ENCODE peak calls at places on chromosomes 1 and 21, in seven cellular contexts. G, Z, M, J, P, Q and C are unnamed samples.

GRCh38 chr1:8671313-8671917 is 146.0 kb downstream of the RERE start:
- DNase-seq in P (peak; percentile 60), M (peak; percentile 22), Z (no peak), J (no peak), Q (peak; percentile 61), G (peak; percentile 69), C (peak; percentile 6)

GRCh38 chr1:212179394-212180076 is 105.7 kb upstream of the PPP2R5A start:
- DNase-seq in Z (no peak), G (no peak), P (no peak), J (no peak), M (peak; percentile 41), Q (no peak), C (no peak)

GRCh38 chr1:167708940-167709389 is 12.8 kb upstream of the MPZL1 start:
- DNase-seq in P (no peak), J (peak; percentile 63), G (no peak), Z (no peak), Q (no peak), M (no peak), C (no peak)

GRCh38 chr1:109928591-109929111 is 18.0 kb downstream of the CSF1 start:
- DNase-seq in Q (no peak), Z (no peak), J (no peak), P (no peak), M (no peak), G (no peak), C (no peak)

GRCh38 chr1:27600500-27601175 is 3.3 kb downstream of the AHDC1 start:
- DNase-seq in M (no peak), P (peak; percentile 77), Z (no peak), Q (peak; percentile 34), J (no peak), G (no peak), C (no peak)

GRCh38 chr1:42157667-42158066 is 4.5 kb downstream of the GUCA2B start:
- DNase-seq in G (no peak), Q (peak; percentile 19), Z (no peak), J (no peak), M (peak; percentile 31), P (no peak), C (no peak)

GRCh38 chr1:21673277-21673780 is 4.2 kb upstream of the RAP1GAP start:
- DNase-seq in Q (no peak), Z (peak; percentile 45), P (no peak), M (no peak), G (no peak), J (no peak), C (no peak)

GRCh38 chr1:155044812-155045690 is 6.1 kb upstream of the ADAM15 start:
- DNase-seq in Q (peak; percentile 79), Z (peak; percentile 67), G (peak; percentile 65), P (peak; percentile 84), M (no peak), J (no peak), C (peak; percentile 84)

GRCh38 chr1:8797230-8797629 is 20.2 kb downstream of the RERE start:
- DNase-seq in G (no peak), P (no peak), M (no peak), Q (no peak), J (no peak), Z (no peak), C (no peak)

GRCh38 chr21:41941941-41942340 is 11.9 kb downstream of the C2CD2 start:
- DNase-seq in M (no peak), G (no peak), P (no peak), Z (no peak), J (no peak), Q (no peak), C (no peak)

GRCh38 chr1:2301607-2302291 is 73.6 kb downstream of the SKI start:
- DNase-seq in P (no peak), Q (no peak), J (no peak), G (no peak), Z (no peak), M (no peak), C (no peak)

GRCh38 chr1:33439662-33440061 is 8.8 kb upstream of the PHC2 start:
- DNase-seq in P (no peak), Q (no peak), M (no peak), G (no peak), Z (no peak), J (no peak), C (no peak)

GRCh38 chr1:88825721-88826120 is 65.6 kb downstream of the GTF2B start:
- DNase-seq in Q (no peak), Z (no peak), G (no peak), J (no peak), P (no peak), M (no peak), C (no peak)

GRCh38 chr1:29415861-29416260 is 179.5 kb downstream of the PTPRU start:
- DNase-seq in Q (no peak), M (no peak), Z (peak; percentile 36), P (no peak), J (no peak), G (no peak), C (no peak)
- TF ChIP-seq JUND in Q (no peak), M (no peak), Z (no peak), P (no peak), J (no peak), G (no peak), C (no peak)

DNA sequence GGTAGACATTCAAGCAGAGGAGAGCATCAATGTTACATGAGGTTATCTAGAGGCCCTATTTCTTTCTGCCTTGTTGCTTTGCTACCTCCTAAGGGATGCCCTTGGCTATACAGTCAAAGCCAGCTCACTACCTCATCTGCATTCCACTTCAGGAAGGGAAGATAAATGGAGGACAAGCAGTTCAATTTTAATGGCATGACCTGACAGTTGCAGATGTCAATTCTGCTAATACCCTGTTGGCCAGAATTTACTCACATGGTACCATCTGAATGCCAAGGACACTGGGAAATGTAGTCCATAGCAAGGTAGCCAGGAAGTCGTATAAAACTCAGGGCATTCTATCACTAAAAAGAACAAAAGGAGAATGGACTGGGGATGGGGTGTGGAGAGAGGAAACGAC is 31.5 kb downstream of the PALMD start:
- DNase-seq in Z (no peak), M (no peak), P (no peak), J (no peak), G (no peak), Q (no peak), C (no peak)
- TF ChIP-seq JUND in Z (no peak), M (no peak), P (no peak), J (no peak), G (no peak), Q (no peak), C (no peak)

GRCh38 chr1:11150326-11150725 is 38.8 kb upstream of the ANGPTL7 start:
- DNase-seq in Q (no peak), J (no peak), G (no peak), P (no peak), M (no peak), Z (no peak), C (no peak)
- TF ChIP-seq JUND in Q (no peak), J (no peak), G (no peak), P (no peak), M (no peak), Z (no peak), C (no peak)

GRCh38 chr21:32921632-32922230 is 104.0 kb upstream of the OLIG2 start:
- DNase-seq in J (no peak), G (peak; percentile 56), Z (peak; percentile 80), Q (no peak), P (no peak), M (peak; percentile 29), C (no peak)
- TF ChIP-seq JUND in J (no peak), G (peak; percentile 14), Z (no peak), Q (no peak), P (no peak), M (no peak), C (no peak)

GRCh38 chr1:12065872-12066271 is 2.8 kb downstream of the TNFRSF8 start:
- DNase-seq in G (no peak), P (no peak), J (no peak), Z (no peak), Q (no peak), M (no peak), C (no peak)
- TF ChIP-seq JUND in G (no peak), P (no peak), J (no peak), Z (no peak), Q (no peak), M (no peak), C (no peak)

DNA sequence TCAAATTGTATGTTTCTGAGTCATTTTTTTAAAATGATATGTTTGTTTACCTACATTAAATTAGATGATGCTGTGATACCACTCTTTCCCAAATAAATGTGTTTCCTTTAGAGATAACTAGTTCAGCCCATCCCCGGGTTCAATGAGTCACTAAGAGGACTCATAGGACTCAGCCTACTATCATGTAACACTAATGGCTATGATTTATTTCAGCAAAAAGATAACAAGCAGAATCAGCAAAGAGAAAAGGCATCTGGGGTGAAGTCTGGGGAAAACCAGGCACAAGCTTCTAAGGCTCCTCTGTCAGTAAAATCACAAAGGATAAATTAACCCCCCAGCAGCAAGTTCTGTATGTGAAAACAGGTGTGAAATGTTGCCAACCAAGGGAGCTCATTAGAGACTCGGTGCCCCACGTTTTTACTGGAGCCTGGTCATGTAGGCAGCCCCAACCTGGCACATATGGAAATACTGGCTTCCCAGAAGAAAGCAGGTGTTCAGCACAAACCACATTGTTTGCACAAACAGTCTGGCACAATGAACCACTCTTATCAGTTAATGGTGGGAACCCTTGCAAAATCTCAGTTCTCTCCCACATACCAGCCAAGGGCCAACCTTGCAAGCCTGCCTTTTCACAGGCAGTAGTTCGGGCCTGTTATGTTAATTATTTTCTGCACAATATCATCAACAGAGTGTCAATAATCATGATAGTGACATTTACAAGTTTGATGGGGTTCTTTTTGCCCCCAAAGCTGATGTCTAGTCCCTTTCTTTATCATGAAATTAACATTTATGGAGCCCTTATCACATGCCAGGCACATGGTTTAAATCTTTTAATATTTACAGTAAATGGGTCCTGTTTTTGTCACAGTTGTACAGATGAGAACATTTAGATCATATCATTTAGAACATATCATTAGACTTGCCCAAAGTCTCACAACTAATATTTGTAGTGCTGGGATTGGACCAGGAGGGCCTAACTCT is 23.1 kb upstream of the CNN3 start:
- DNase-seq in Q (peak; percentile 79), Z (no peak), G (no peak), P (peak; percentile 68), M (no peak), J (no peak), C (no peak)
- TF ChIP-seq JUND in Q (no peak), Z (no peak), G (no peak), P (peak; percentile 87), M (no peak), J (no peak), C (no peak)

GRCh38 chr1:18341291-18342058 is 139.3 kb upstream of the KLHDC7A start:
- DNase-seq in J (peak; percentile 53), P (no peak), G (no peak), M (no peak), Q (no peak), Z (no peak), C (no peak)
- TF ChIP-seq JUND in J (no peak), P (no peak), G (no peak), M (no peak), Q (no peak), Z (no peak), C (no peak)

GRCh38 chr1:25742316-25742715 is 57.7 kb upstream of the SELENON start:
- DNase-seq in Q (no peak), Z (no peak), P (no peak), J (no peak), M (no peak), G (no peak), C (no peak)
- TF ChIP-seq JUND in Q (no peak), Z (no peak), P (no peak), J (no peak), M (no peak), G (no peak), C (no peak)

GRCh38 chr1:210655511-210655910 is 326.8 kb downstream of the HHAT start:
- DNase-seq in P (no peak), G (no peak), J (no peak), M (no peak), Z (no peak), Q (no peak), C (no peak)
- TF ChIP-seq JUND in P (no peak), G (no peak), J (no peak), M (no peak), Z (no peak), Q (no peak), C (no peak)